ENCODE peak calls at places on chromosomes 3 and 15, in six cellular contexts. One of them, this sample, is unnamed.
A peak's percentile ranks its signal among the peaks of the same experiment; 100 is the strongest.

GRCh38 chr3:85631070-85631469 is 672.3 kb downstream of the CADM2 start:
- DNase-seq in heart right ventricle: no peak
- DNase-seq in uterus: no peak
- DNase-seq in left ventricle myocardium inferior: no peak
- DNase-seq in mucosa of descending colon: no peak
- DNase-seq in pancreas: no peak
- DNase-seq in this sample: no peak

GRCh38 chr3:51961607-51962569 is 5.4 kb downstream of the PCBP4 start:
- DNase-seq in pancreas: no peak
- DNase-seq in uterus: no peak
- DNase-seq in mucosa of descending colon: peak; percentile 19
- DNase-seq in heart right ventricle: no peak
- DNase-seq in left ventricle myocardium inferior: peak; percentile 63
- DNase-seq in this sample: peak; percentile 65

GRCh38 chr3:13401149-13401548 is 19.0 kb downstream of the NUP210 start:
- DNase-seq in uterus: no peak
- DNase-seq in mucosa of descending colon: no peak
- DNase-seq in pancreas: no peak
- DNase-seq in heart right ventricle: no peak
- DNase-seq in left ventricle myocardium inferior: no peak
- DNase-seq in this sample: no peak

GRCh38 chr15:68578960-68579935 is at the start of gene CORO2B:
- DNase-seq in heart right ventricle: peak; percentile 63
- DNase-seq in left ventricle myocardium inferior: peak; percentile 54
- DNase-seq in uterus: peak; percentile 61
- DNase-seq in mucosa of descending colon: peak; percentile 51
- DNase-seq in pancreas: peak; percentile 72
- DNase-seq in this sample: peak; percentile 34

GRCh38 chr3:10977864-10978510 is 14.6 kb upstream of the SLC6A1 start:
- DNase-seq in pancreas: no peak
- DNase-seq in mucosa of descending colon: no peak
- DNase-seq in left ventricle myocardium inferior: no peak
- DNase-seq in heart right ventricle: no peak
- DNase-seq in uterus: no peak
- DNase-seq in this sample: no peak

GRCh38 chr3:176562381-176562780 is 634.9 kb downstream of the TBL1XR1 start:
- DNase-seq in left ventricle myocardium inferior: no peak
- DNase-seq in heart right ventricle: no peak
- DNase-seq in mucosa of descending colon: no peak
- DNase-seq in pancreas: no peak
- DNase-seq in uterus: no peak
- DNase-seq in this sample: no peak

GRCh38 chr3:170488802-170489201 is 70.1 kb downstream of the CLDN11 start:
- DNase-seq in uterus: no peak
- DNase-seq in heart right ventricle: no peak
- DNase-seq in left ventricle myocardium inferior: no peak
- DNase-seq in mucosa of descending colon: no peak
- DNase-seq in pancreas: no peak
- DNase-seq in this sample: no peak

GRCh38 chr15:66580643-66581042 is 14.8 kb upstream of the LCTL start:
- DNase-seq in mucosa of descending colon: no peak
- DNase-seq in pancreas: no peak
- DNase-seq in uterus: no peak
- DNase-seq in heart right ventricle: peak; percentile 50
- DNase-seq in left ventricle myocardium inferior: peak; percentile 55
- DNase-seq in this sample: no peak

GRCh38 chr15:68818671-68819450 is 1.8 kb downstream of the ANP32A start:
- DNase-seq in uterus: peak; percentile 36
- DNase-seq in left ventricle myocardium inferior: peak; percentile 61
- DNase-seq in mucosa of descending colon: peak; percentile 80
- DNase-seq in pancreas: peak; percentile 83
- DNase-seq in heart right ventricle: peak; percentile 65
- DNase-seq in this sample: peak; percentile 49

GRCh38 chr3:45555154-45555591 is 39.4 kb upstream of the LIMD1 start:
- DNase-seq in uterus: no peak
- DNase-seq in heart right ventricle: no peak
- DNase-seq in mucosa of descending colon: no peak
- DNase-seq in left ventricle myocardium inferior: no peak
- DNase-seq in pancreas: no peak
- DNase-seq in this sample: peak; percentile 7

GRCh38 chr3:119933197-119933596 is 151.3 kb downstream of the NR1I2 start:
- DNase-seq in mucosa of descending colon: no peak
- DNase-seq in left ventricle myocardium inferior: no peak
- DNase-seq in pancreas: no peak
- DNase-seq in uterus: no peak
- DNase-seq in heart right ventricle: no peak
- DNase-seq in this sample: no peak

GRCh38 chr3:122941233-122942206 is 86.0 kb downstream of the SEMA5B start:
- DNase-seq in uterus: no peak
- DNase-seq in pancreas: peak; percentile 4
- DNase-seq in left ventricle myocardium inferior: no peak
- DNase-seq in mucosa of descending colon: no peak
- DNase-seq in heart right ventricle: no peak
- DNase-seq in this sample: no peak
- H3K4me1 ChIP-seq in uterus: no peaks in the 10 kb centered on the region
- H3K4me1 ChIP-seq in pancreas: no peaks in the 10 kb centered on the region
- H3K4me1 ChIP-seq in left ventricle myocardium inferior: peaks cover 41% of the 10 kb centered on the region
- H3K4me1 ChIP-seq in mucosa of descending colon: no peaks in the 10 kb centered on the region
- H3K4me1 ChIP-seq in heart right ventricle: peaks cover 36% of the 10 kb centered on the region
- H3K4me1 ChIP-seq in this sample: peaks cover 11% of the 10 kb centered on the region

DNA sequence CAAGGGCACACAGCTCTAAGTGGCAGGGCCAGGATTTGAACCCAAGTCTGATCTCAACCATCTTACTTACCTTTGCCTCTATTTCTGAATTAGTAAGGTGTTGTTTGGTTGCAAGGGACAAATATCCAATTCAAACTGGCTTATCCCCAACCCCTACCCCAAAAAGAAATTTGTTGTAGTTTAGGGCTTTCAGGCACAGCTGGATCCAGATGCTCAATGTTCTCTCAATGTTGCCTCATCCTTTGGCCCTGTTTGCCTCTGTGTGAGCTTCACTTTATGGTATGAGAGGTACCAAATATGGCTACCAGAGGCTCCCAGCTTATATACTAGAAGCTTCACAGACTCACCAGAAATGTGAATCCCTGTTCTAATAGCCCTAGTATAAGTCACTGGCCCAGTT is 499.9 kb downstream of the SHQ1 start:
- DNase-seq in pancreas: no peak
- DNase-seq in left ventricle myocardium inferior: no peak
- DNase-seq in heart right ventricle: no peak
- DNase-seq in mucosa of descending colon: no peak
- DNase-seq in uterus: no peak
- DNase-seq in this sample: no peak
- H3K4me1 ChIP-seq in pancreas: no peaks in the 10 kb centered on the region
- H3K4me1 ChIP-seq in left ventricle myocardium inferior: peaks cover 21% of the 10 kb centered on the region
- H3K4me1 ChIP-seq in heart right ventricle: peaks cover 45% of the 10 kb centered on the region
- H3K4me1 ChIP-seq in mucosa of descending colon: peaks cover 3% of the 10 kb centered on the region
- H3K4me1 ChIP-seq in uterus: peaks cover 4% of the 10 kb centered on the region
- H3K4me1 ChIP-seq in this sample: no peaks in the 10 kb centered on the region

GRCh38 chr15:31295660-31296059 is 31.0 kb upstream of the KLF13 start:
- DNase-seq in left ventricle myocardium inferior: no peak
- DNase-seq in uterus: no peak
- DNase-seq in heart right ventricle: no peak
- DNase-seq in pancreas: no peak
- DNase-seq in mucosa of descending colon: no peak
- DNase-seq in this sample: peak; percentile 12
- H3K4me1 ChIP-seq in left ventricle myocardium inferior: peaks cover 31% of the 10 kb centered on the region
- H3K4me1 ChIP-seq in uterus: no peaks in the 10 kb centered on the region
- H3K4me1 ChIP-seq in heart right ventricle: peaks cover 18% of the 10 kb centered on the region
- H3K4me1 ChIP-seq in pancreas: no peaks in the 10 kb centered on the region
- H3K4me1 ChIP-seq in mucosa of descending colon: peaks cover 20% of the 10 kb centered on the region
- H3K4me1 ChIP-seq in this sample: no peaks in the 10 kb centered on the region

DNA sequence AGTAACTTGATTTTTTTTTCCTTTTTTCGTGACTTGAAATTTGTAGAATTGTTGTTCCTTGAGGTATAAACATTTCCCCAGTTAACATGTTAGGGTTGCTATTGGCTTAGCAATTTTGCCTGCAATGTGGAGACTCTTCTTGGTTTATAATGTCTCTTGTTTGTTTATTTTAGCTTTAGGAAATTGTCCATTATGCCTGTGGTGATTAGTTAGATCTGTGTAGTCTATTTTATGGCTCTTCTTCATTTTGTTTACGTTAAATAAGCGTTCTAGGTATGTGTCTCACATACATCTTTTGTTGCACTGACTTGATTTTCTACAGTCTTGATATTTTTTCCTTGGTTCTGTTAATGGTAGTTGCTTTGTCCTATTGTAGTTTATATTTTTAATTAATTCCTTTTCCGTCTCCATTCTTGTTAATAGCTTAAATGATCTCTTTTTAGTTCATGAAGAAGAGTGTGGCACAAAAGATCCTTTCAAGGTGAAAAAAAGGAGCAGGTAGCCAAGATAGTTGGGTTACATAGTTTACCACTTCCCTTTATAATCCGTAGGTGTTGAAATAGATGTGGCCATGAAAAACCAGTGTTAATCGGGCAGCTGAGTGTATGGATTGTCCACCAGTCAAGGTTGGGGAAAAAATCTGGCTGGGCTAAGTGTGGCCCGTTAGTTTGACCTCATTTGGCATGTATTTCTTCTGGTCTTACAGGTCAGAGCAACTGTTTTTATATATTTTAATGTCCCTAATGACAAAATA is 12.1 kb downstream of the IQGAP1 start:
- DNase-seq in mucosa of descending colon: no peak
- DNase-seq in heart right ventricle: no peak
- DNase-seq in left ventricle myocardium inferior: no peak
- DNase-seq in pancreas: no peak
- DNase-seq in uterus: no peak
- DNase-seq in this sample: no peak
- H3K4me1 ChIP-seq in mucosa of descending colon: peaks cover 79% of the 10 kb centered on the region
- H3K4me1 ChIP-seq in heart right ventricle: peaks cover 94% of the 10 kb centered on the region
- H3K4me1 ChIP-seq in left ventricle myocardium inferior: peaks cover 92% of the 10 kb centered on the region
- H3K4me1 ChIP-seq in pancreas: peaks cover 33% of the 10 kb centered on the region
- H3K4me1 ChIP-seq in uterus: peaks cover 21% of the 10 kb centered on the region
- H3K4me1 ChIP-seq in this sample: peaks cover 30% of the 10 kb centered on the region

DNA sequence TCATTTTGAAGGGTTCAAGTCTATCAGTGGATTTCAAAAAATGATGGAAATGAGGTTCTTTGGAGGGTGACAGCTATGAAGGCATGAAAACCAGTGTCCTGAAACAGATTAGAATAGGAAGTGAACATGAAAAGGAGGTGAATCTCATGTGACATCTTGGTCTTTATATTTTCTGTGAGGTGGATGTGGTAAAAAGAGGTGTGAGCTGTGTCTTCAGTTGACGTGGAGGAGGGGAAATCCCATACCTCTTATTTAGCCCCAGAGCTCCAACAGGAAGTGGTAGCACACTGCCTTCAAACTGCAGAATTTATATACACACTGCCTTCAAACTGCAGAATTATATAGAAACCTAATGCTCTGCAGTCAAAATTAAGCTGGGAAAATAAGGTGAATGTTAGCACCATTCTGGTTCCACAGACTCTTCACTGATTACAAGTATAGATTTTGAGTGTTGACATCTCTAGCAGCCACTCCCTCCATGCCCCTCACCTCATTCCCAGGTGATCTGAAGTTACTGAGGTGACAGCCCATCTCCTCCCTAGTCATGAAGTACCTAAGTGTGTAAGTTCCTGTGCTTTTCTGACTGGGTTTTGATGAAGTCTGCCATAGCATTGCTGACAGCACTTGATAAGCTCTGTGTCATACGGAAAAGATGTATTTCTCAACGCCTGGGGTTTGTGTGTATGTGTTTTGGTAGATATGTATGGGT is 2.6 kb downstream of the RAB8B start:
- DNase-seq in pancreas: no peak
- DNase-seq in heart right ventricle: no peak
- DNase-seq in left ventricle myocardium inferior: no peak
- DNase-seq in mucosa of descending colon: no peak
- DNase-seq in uterus: no peak
- DNase-seq in this sample: no peak
- H3K4me1 ChIP-seq in pancreas: no peaks in the 10 kb centered on the region
- H3K4me1 ChIP-seq in heart right ventricle: peaks cover 80% of the 10 kb centered on the region
- H3K4me1 ChIP-seq in left ventricle myocardium inferior: peaks cover 79% of the 10 kb centered on the region
- H3K4me1 ChIP-seq in mucosa of descending colon: peaks cover 18% of the 10 kb centered on the region
- H3K4me1 ChIP-seq in uterus: no peaks in the 10 kb centered on the region
- H3K4me1 ChIP-seq in this sample: peaks cover 36% of the 10 kb centered on the region

GRCh38 chr3:127746400-127747057 is 73.8 kb downstream of the ABTB1 start:
- DNase-seq in left ventricle myocardium inferior: peak; percentile 48
- DNase-seq in pancreas: no peak
- DNase-seq in uterus: no peak
- DNase-seq in heart right ventricle: peak; percentile 53
- DNase-seq in mucosa of descending colon: no peak
- DNase-seq in this sample: no peak
- H3K4me1 ChIP-seq in left ventricle myocardium inferior: peaks cover 100% of the 10 kb centered on the region
- H3K4me1 ChIP-seq in pancreas: no peaks in the 10 kb centered on the region
- H3K4me1 ChIP-seq in uterus: peaks cover 15% of the 10 kb centered on the region
- H3K4me1 ChIP-seq in heart right ventricle: peaks cover 84% of the 10 kb centered on the region
- H3K4me1 ChIP-seq in mucosa of descending colon: peaks cover 38% of the 10 kb centered on the region
- H3K4me1 ChIP-seq in this sample: peaks cover 15% of the 10 kb centered on the region

GRCh38 chr15:73957276-73957675 is 31.0 kb downstream of the LOXL1 start:
- DNase-seq in pancreas: no peak
- DNase-seq in uterus: no peak
- DNase-seq in heart right ventricle: no peak
- DNase-seq in mucosa of descending colon: no peak
- DNase-seq in left ventricle myocardium inferior: no peak
- DNase-seq in this sample: no peak

GRCh38 chr15:73955851-73956250 is 29.6 kb downstream of the LOXL1 start:
- DNase-seq in uterus: no peak
- DNase-seq in left ventricle myocardium inferior: no peak
- DNase-seq in mucosa of descending colon: no peak
- DNase-seq in pancreas: no peak
- DNase-seq in heart right ventricle: no peak
- DNase-seq in this sample: no peak

GRCh38 chr15:73954188-73955145 is 28.2 kb downstream of the LOXL1 start:
- DNase-seq in left ventricle myocardium inferior: no peak
- DNase-seq in uterus: no peak
- DNase-seq in mucosa of descending colon: no peak
- DNase-seq in heart right ventricle: no peak
- DNase-seq in pancreas: no peak
- DNase-seq in this sample: no peak

GRCh38 chr15:73956276-73957086 is 30.2 kb downstream of the LOXL1 start:
- DNase-seq in uterus: peak; percentile 62
- DNase-seq in left ventricle myocardium inferior: no peak
- DNase-seq in pancreas: no peak
- DNase-seq in heart right ventricle: no peak
- DNase-seq in mucosa of descending colon: no peak
- DNase-seq in this sample: no peak

DNA sequence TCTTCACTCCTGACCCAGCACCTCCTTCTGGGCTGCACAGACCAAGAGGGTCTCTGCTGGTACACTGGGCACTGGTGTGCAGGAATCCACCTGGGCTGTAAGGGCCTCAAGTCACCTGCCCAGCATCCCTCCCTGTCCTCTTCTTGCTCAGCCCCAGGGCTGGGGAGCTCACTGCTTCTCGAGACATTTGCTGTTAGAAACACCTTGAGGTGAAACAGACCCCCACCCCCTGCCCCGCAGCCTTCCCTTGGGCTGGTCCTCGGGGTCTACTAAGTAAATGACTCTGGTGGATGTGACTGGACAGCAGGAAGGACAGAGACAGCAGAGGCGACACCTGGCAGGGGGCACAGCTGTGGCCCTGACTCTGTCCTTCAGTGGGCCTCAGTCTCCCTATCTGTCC is 29.1 kb downstream of the LOXL1 start:
- DNase-seq in uterus: no peak
- DNase-seq in mucosa of descending colon: no peak
- DNase-seq in left ventricle myocardium inferior: no peak
- DNase-seq in heart right ventricle: no peak
- DNase-seq in pancreas: no peak
- DNase-seq in this sample: no peak
- H3K4me1 ChIP-seq in uterus: peaks cover 13% of the 10 kb centered on the region
- H3K4me1 ChIP-seq in mucosa of descending colon: peaks cover 15% of the 10 kb centered on the region
- H3K4me1 ChIP-seq in left ventricle myocardium inferior: peaks cover 54% of the 10 kb centered on the region
- H3K4me1 ChIP-seq in heart right ventricle: peaks cover 57% of the 10 kb centered on the region
- H3K4me1 ChIP-seq in pancreas: no peaks in the 10 kb centered on the region
- H3K4me1 ChIP-seq in this sample: peaks cover 20% of the 10 kb centered on the region